ENCODE peak calls at places on chromosomes 1 and 21, in five cellular contexts. B, U, S, O and Z are unnamed samples. For H3K9me3, the result is how much of the 10 kb centered on the place peaks cover.

GRCh38 chr1:44158871-44159270 is 17.4 kb upstream of the KLF18 start:
- DNase-seq in O (no peak), S (no peak), B (no peak), U (no peak), Z (no peak)

GRCh38 chr1:212754193-212754592 is 37.4 kb downstream of the NSL1 start:
- DNase-seq in U (no peak), B (no peak), S (no peak), O (no peak), Z (no peak)

GRCh38 chr1:94385354-94385947 is 32.7 kb upstream of the ABCD3 start:
- DNase-seq in U (no peak), S (no peak), O (no peak), B (no peak), Z (no peak)

GRCh38 chr21:35275776-35276175 is 226.7 kb upstream of the RUNX1 start:
- DNase-seq in S (no peak), B (no peak), U (no peak), O (no peak), Z (no peak)

GRCh38 chr1:30809514-30810263 is 52.1 kb upstream of the LAPTM5 start:
- DNase-seq in B (peak), S (no peak), U (no peak), O (no peak), Z (no peak)

GRCh38 chr1:151816964-151817730 is 11.9 kb upstream of the LINGO4 start:
- DNase-seq in O (no peak), U (no peak), B (no peak), S (no peak), Z (no peak)

GRCh38 chr1:191913234-191913948 is 244.9 kb upstream of the RGS18 start:
- DNase-seq in S (no peak), B (no peak), O (no peak), U (no peak), Z (no peak)

GRCh38 chr1:44240802-44241671 is 27.8 kb downstream of the DMAP1 start:
- DNase-seq in U (no peak), O (no peak), B (no peak), S (peak), Z (no peak)

GRCh38 chr1:234997201-234998173 is 131.2 kb downstream of the TOMM20 start:
- DNase-seq in B (peak), S (peak), O (peak), U (peak), Z (peak)

GRCh38 chr1:59703226-59703917 is 111.4 kb upstream of the HOOK1 start:
- DNase-seq in S (no peak), U (no peak), B (peak), O (no peak), Z (no peak)

GRCh38 chr1:5983361-5984103 is 8.7 kb downstream of the NPHP4 start:
- DNase-seq in B (peak), U (no peak), S (no peak), O (no peak), Z (no peak)

GRCh38 chr1:185314416-185314815 is 2.6 kb downstream of the IVNS1ABP start:
- DNase-seq in S (no peak), U (no peak), O (no peak), B (peak), Z (no peak)

GRCh38 chr1:19042675-19043578 is 86.5 kb upstream of the IFFO2 start:
- DNase-seq in U (no peak), O (no peak), B (no peak), S (no peak), Z (peak)

GRCh38 chr21:45388011-45388521 is 16.9 kb upstream of the COL18A1 start:
- DNase-seq in U (peak), O (peak), S (peak), B (peak), Z (peak)

GRCh38 chr1:101996830-101997485 is at the start of gene OLFM3:
- DNase-seq in U (peak), O (no peak), S (peak), B (peak), Z (no peak)

GRCh38 chr21:41601573-41602371 is 93.8 kb upstream of the TMPRSS2 start:
- DNase-seq in B (no peak), O (no peak), U (no peak), S (no peak), Z (peak)

GRCh38 chr1:8423134-8423701 is 105.3 kb downstream of the SLC45A1 start:
- DNase-seq in S (peak), U (peak), O (peak), B (peak), Z (peak)

GRCh38 chr1:223620297-223620900 is 45.1 kb downstream of the CAPN8 start:
- DNase-seq in B (no peak), S (no peak), O (no peak), U (no peak), Z (no peak)

GRCh38 chr1:59971464-59971911 is 44.9 kb upstream of the CYP2J2 start:
- DNase-seq in O (peak), U (peak), S (peak), B (peak), Z (peak)

GRCh38 chr1:230236951-230237350 is 169.9 kb downstream of the GALNT2 start:
- DNase-seq in O (no peak), B (no peak), S (no peak), U (no peak), Z (no peak)

GRCh38 chr1:209737118-209737505 is 18.7 kb upstream of the TRAF3IP3 start:
- DNase-seq in B (no peak), O (no peak), S (no peak), U (no peak), Z (no peak)

GRCh38 chr1:2921970-2922686 is 99.1 kb upstream of the ACTRT2 start:
- DNase-seq in O (no peak), U (no peak), B (no peak), S (no peak), Z (no peak)

GRCh38 chr1:154682252-154682651 is 74.3 kb upstream of the ADAR start:
- DNase-seq in O (no peak), U (no peak), S (no peak), B (no peak), Z (no peak)

GRCh38 chr1:36446261-36446660 is 4.0 kb downstream of the OSCP1 start:
- DNase-seq in B (peak), U (no peak), O (no peak), S (no peak), Z (no peak)

GRCh38 chr1:109252893-109253802 is 3.8 kb downstream of the CELSR2 start:
- DNase-seq in U (peak), O (no peak), B (no peak), S (no peak), Z (peak)

GRCh38 chr1:172254521-172255222 is 165.8 kb upstream of the C1orf105 start:
- DNase-seq in U (no peak), O (no peak), B (peak), S (no peak), Z (no peak)

GRCh38 chr1:2300851-2301606 is 72.9 kb downstream of the SKI start:
- DNase-seq in U (peak), S (peak), O (peak), B (no peak), Z (peak)

GRCh38 chr1:145995148-145995851 is 1.1 kb downstream of the TXNIP start:
- DNase-seq in S (no peak), O (no peak), B (no peak), U (no peak), Z (no peak)

GRCh38 chr1:81912383-81912782 is 111.6 kb downstream of the ADGRL2 start:
- DNase-seq in O (no peak), S (no peak), B (no peak), U (no peak), Z (no peak)

GRCh38 chr1:203765029-203765837 is at the start of gene LAX1:
- DNase-seq in U (no peak), S (no peak), B (no peak), O (no peak), Z (no peak)

GRCh38 chr21:28913071-28913470 is 79.6 kb downstream of the LTN1 start:
- DNase-seq in U (no peak), S (no peak), B (no peak), O (no peak), Z (no peak)

GRCh38 chr1:55363261-55363660 is 148.1 kb upstream of the USP24 start:
- DNase-seq in B (peak), O (no peak), S (no peak), U (no peak), Z (no peak)

GRCh38 chr1:48777219-48777895 is 666 bp upstream of the BEND5 start:
- DNase-seq in S (peak), U (peak), O (no peak), B (no peak), Z (no peak)

GRCh38 chr1:223088713-223089240 is 54.3 kb downstream of the TLR5 start:
- DNase-seq in U (no peak), O (no peak), S (no peak), B (no peak), Z (no peak)

GRCh38 chr1:2538376-2538775 is 8.3 kb upstream of the HES5 start:
- DNase-seq in S (no peak), B (no peak), U (no peak), O (no peak), Z (no peak)

GRCh38 chr1:108664426-108664950 is 3.6 kb upstream of the HENMT1 start:
- DNase-seq in O (no peak), U (no peak), B (no peak), S (no peak), Z (no peak)

GRCh38 chr1:237672748-237673147 is 218.0 kb downstream of the ZP4 start:
- DNase-seq in B (no peak), U (no peak), O (no peak), S (no peak), Z (no peak)

GRCh38 chr1:198167436-198167934 is 10.7 kb downstream of the NEK7 start:
- DNase-seq in U (no peak), B (peak), O (no peak), S (peak), Z (no peak)

GRCh38 chr1:81430236-81430635 is 370.5 kb upstream of the ADGRL2 start:
- DNase-seq in U (no peak), O (no peak), S (no peak), B (no peak), Z (no peak)

GRCh38 chr1:24047101-24047459 is 64.9 kb downstream of the MYOM3 start:
- DNase-seq in B (no peak), U (peak), S (peak), O (peak), Z (peak)
- H3K4me3 ChIP-seq in B (no peak), U (no peak), S (no peak), O (no peak), Z (no peak)

GRCh38 chr1:204923209-204923608 is 52.5 kb downstream of the NFASC start:
- DNase-seq in B (no peak), S (no peak), O (no peak), U (no peak), Z (no peak)

GRCh38 chr1:204921855-204922516 is 51.3 kb downstream of the NFASC start:
- DNase-seq in S (no peak), O (no peak), U (no peak), B (no peak), Z (no peak)

GRCh38 chr1:204925701-204926100 is 55.0 kb downstream of the NFASC start:
- DNase-seq in U (no peak), S (no peak), O (no peak), B (no peak), Z (no peak)

GRCh38 chr1:204923626-204924012 is 53.0 kb downstream of the NFASC start:
- DNase-seq in U (no peak), O (no peak), B (no peak), S (no peak), Z (no peak)

GRCh38 chr1:204924013-204924759 is 53.5 kb downstream of the NFASC start:
- DNase-seq in S (no peak), U (no peak), B (no peak), O (no peak), Z (no peak)
- H3K27ac ChIP-seq in S (no peak), U (no peak), B (no peak), O (peak), Z (no peak)

DNA sequence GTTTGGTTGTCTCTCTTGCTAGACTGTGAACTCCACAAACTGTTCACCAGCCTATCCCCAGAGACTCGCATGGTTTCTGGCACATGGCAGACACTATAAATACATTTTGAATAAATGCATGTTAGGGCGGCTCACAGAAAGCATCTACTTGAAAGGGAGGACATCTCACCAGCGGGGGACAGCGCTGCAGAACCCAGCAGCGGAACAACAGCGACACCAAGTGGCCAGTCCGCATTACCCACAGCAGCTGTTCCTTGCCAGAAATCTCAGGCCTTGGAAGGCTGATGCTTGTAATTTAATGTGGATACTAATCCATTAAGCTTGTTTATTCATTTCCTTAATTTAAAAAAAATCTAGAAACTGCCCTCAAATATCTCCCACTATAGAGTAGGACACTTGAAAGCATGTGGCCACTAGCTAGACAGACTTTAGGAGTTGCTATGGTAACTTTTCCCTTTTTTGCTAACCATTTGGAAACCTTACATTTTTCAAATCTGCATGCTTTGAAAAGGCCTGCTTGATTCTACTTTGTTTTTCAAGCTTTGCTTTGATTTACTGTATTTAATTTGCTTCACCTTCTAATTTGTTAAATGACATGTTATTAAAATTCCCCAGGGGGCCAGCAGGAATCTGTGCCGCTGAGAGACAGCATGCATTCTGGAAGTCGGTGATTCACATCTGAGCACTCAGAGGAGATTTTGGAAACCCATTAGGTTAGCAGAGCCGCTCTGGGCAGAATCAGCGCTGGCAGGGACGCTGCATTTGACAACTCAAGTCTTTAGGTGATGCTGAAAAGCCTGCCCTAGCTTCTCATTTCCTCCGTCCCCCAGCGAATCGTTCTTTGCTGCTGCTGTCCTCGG is 63.5 kb upstream of the SSX2IP start:
- DNase-seq in U (peak), O (peak), B (peak), S (peak), Z (peak)
- H3K9me3 ChIP-seq in U (under half), O (under half), B (under half), S (under half), Z (under half)

DNA sequence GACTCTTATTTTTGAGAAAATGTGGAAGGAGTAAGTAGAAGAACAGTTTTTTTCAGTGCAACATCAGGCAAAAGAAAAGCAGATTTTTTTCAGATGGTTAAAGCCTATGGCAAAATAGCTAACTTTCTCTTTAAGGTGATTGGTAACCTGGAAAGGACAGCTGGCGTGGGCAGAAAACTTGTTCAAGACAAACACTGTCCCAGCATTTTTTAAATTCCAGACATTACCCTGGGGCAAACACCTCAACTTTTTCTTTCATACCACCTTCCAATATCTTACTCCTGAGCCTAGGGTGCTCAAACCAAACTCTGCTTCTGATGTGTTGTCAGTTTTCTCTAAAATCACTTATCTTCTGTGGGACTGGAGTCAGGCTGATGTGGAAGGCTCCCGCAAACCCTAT is 2.7 kb upstream of the LEPR start:
- DNase-seq in U (no peak), B (no peak), S (no peak), O (no peak), Z (no peak)
- H3K4me3 ChIP-seq in U (no peak), B (no peak), S (no peak), O (no peak), Z (no peak)

GRCh38 chr1:58650141-58650540 is 49.7 kb downstream of the MYSM1 start:
- DNase-seq in S (no peak), B (no peak), U (no peak), O (no peak), Z (no peak)
- H3K27ac ChIP-seq in S (no peak), B (no peak), U (no peak), O (no peak), Z (no peak)

GRCh38 chr1:182476625-182477024 is 26.7 kb downstream of the RGSL1 start:
- DNase-seq in B (no peak), O (peak), U (peak), S (peak), Z (no peak)
- H3K9me3 ChIP-seq in B (under half), O (under half), U (under half), S (under half), Z (under half)

DNA sequence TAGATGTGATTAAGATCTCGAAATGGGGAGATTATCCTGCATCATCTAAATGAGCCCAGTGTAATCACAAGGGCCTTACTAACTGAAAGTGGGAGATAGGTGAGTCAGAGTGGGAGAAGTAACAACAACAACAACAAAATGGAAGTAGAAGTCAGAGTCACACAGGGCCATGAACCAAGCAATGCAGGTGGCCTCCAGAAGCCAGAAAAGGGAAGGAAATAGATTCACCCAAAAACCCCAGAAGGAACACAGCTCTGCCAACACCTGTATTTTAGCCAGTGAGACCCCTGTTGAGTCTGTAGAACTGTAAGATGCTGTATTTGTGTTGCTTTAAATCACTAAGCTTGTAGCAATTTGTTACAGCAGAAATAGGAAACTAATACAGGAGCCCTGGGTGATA is 4.1 kb downstream of the TAGLN2 start:
- DNase-seq in S (no peak), O (no peak), B (peak), U (no peak), Z (no peak)
- H3K4me3 ChIP-seq in S (no peak), O (peak), B (no peak), U (no peak), Z (no peak)

GRCh38 chr1:21670956-21671902 is 2.1 kb upstream of the RAP1GAP start:
- DNase-seq in U (no peak), O (no peak), S (no peak), B (no peak), Z (no peak)

GRCh38 chr1:21671915-21672314 is 2.8 kb upstream of the RAP1GAP start:
- DNase-seq in S (no peak), B (no peak), O (no peak), U (peak), Z (no peak)

GRCh38 chr1:21669287-21670058 is at the start of gene RAP1GAP:
- DNase-seq in S (no peak), U (peak), B (peak), O (no peak), Z (no peak)

GRCh38 chr1:21669033-21669286 is 197 bp downstream of the RAP1GAP start:
- DNase-seq in O (no peak), S (no peak), U (no peak), B (no peak), Z (no peak)

GRCh38 chr1:21670059-21670881 is 1.1 kb upstream of the RAP1GAP start:
- DNase-seq in O (no peak), U (no peak), S (no peak), B (peak), Z (no peak)
- H3K27ac ChIP-seq in O (no peak), U (no peak), S (no peak), B (no peak), Z (no peak)